ENCODE peak calls at places on chromosomes 6 and 20, in seven cellular contexts. G is tibial nerve, X is Peyer's patch, P is upper lobe of right lung, N is brain microvascular endothelial cell, U is A549, Z is fibroblast of lung. S is an unnamed sample.

GRCh38 chr20:32839982-32840285 is 18.8 kb upstream of the EFCAB8 start:
- DNase-seq in X (no peak), G (no peak), N (no peak), P (no peak), U (no peak), Z (no peak), S (no peak)

GRCh38 chr20:51586005-51586440 is 43.5 kb upstream of the NFATC2 start:
- DNase-seq in G (no peak), X (no peak), N (peak; percentile 89), P (no peak), Z (peak; percentile 91), U (peak; percentile 47), S (peak; percentile 51)

GRCh38 chr6:85110943-85111342 is 338.9 kb upstream of the NT5E start:
- DNase-seq in G (no peak), U (no peak), Z (no peak), P (no peak), X (no peak), N (no peak), S (no peak)

GRCh38 chr20:7770046-7770445 is 170.2 kb downstream of the HAO1 start:
- DNase-seq in N (no peak), Z (no peak), X (no peak), U (no peak), P (no peak), G (no peak), S (no peak)

GRCh38 chr6:31094389-31094881 is 17.9 kb downstream of the C6orf15 start:
- DNase-seq in G (no peak), U (no peak), P (no peak), X (peak; percentile 50), Z (no peak), N (no peak), S (no peak)

GRCh38 chr6:121886223-121886830 is 450.9 kb downstream of the GJA1 start:
- DNase-seq in N (no peak), X (no peak), G (peak; percentile 45), Z (no peak), P (no peak), U (no peak), S (no peak)

GRCh38 chr20:10571313-10571815 is 102.4 kb downstream of the JAG1 start:
- DNase-seq in Z (no peak), G (no peak), U (no peak), P (no peak), N (no peak), X (no peak), S (no peak)

GRCh38 chr6:70108230-70108629 is 194.7 kb downstream of the COL9A1 start:
- DNase-seq in P (no peak), U (peak; percentile 19), G (no peak), X (no peak), N (peak; percentile 18), Z (peak; percentile 17), S (peak; percentile 39)

GRCh38 chr20:10832146-10832545 is 158.3 kb upstream of the JAG1 start:
- DNase-seq in N (peak; percentile 48), X (no peak), G (no peak), P (no peak), Z (peak; percentile 22), U (no peak), S (no peak)

GRCh38 chr20:23050847-23051627 is 1.6 kb upstream of the THBD start:
- DNase-seq in U (peak; percentile 77), X (no peak), G (peak; percentile 92), N (peak; percentile 89), P (peak; percentile 91), Z (peak; percentile 64), S (peak; percentile 52)

GRCh38 chr6:7108196-7108963 is 619 bp downstream of the RREB1 start:
- DNase-seq in X (peak; percentile 50), Z (peak; percentile 62), P (peak; percentile 80), U (peak; percentile 44), N (peak; percentile 34), G (peak; percentile 40), S (no peak)

GRCh38 chr20:24695529-24696225 is 226.2 kb downstream of the SYNDIG1 start:
- DNase-seq in X (peak; percentile 6), Z (no peak), U (no peak), P (peak; percentile 23), G (no peak), N (no peak), S (no peak)

GRCh38 chr20:8388707-8389106 is 256.6 kb downstream of the PLCB1 start:
- DNase-seq in G (no peak), N (peak; percentile 8), Z (peak; percentile 57), P (no peak), X (no peak), U (no peak), S (peak; percentile 46)

GRCh38 chr20:51255417-51255816 is 232.5 kb upstream of the KCNG1 start:
- DNase-seq in U (no peak), X (no peak), Z (no peak), N (no peak), G (no peak), P (no peak), S (no peak)

GRCh38 chr20:62685781-62686555 is 22.7 kb upstream of the NTSR1 start:
- DNase-seq in U (no peak), P (peak; percentile 74), N (no peak), X (peak; percentile 42), Z (no peak), G (peak; percentile 22), S (no peak)

GRCh38 chr6:39269971-39270370 is 40.7 kb upstream of the KCNK5 start:
- DNase-seq in N (no peak), X (no peak), U (no peak), G (no peak), P (no peak), Z (no peak), S (no peak)

GRCh38 chr20:63085087-63085861 is 78.5 kb upstream of the BHLHE23 start:
- DNase-seq in X (no peak), U (peak; percentile 33), G (no peak), N (no peak), Z (no peak), P (peak; percentile 61), S (no peak)

GRCh38 chr6:21360353-21360752 is 233.2 kb upstream of the SOX4 start:
- DNase-seq in G (no peak), X (no peak), P (no peak), Z (no peak), N (peak; percentile 19), U (no peak), S (no peak)

GRCh38 chr6:134658596-134658995 is 291.3 kb downstream of the ALDH8A1 start:
- DNase-seq in X (no peak), N (no peak), Z (no peak), G (no peak), U (no peak), P (no peak), S (no peak)

GRCh38 chr20:44702776-44703175 is 12.4 kb upstream of the CCN5 start:
- DNase-seq in X (peak; percentile 76), P (peak; percentile 80), Z (peak; percentile 94), U (no peak), G (peak; percentile 87), N (peak; percentile 83), S (peak; percentile 94)

GRCh38 chr6:156942266-156942665 is 165.1 kb downstream of the ARID1B start:
- DNase-seq in Z (no peak), X (no peak), U (peak; percentile 14), P (no peak), N (no peak), G (no peak), S (no peak)

GRCh38 chr6:148532698-148533097 is 190.1 kb downstream of the SASH1 start:
- DNase-seq in N (no peak), Z (no peak), G (no peak), U (no peak), X (no peak), P (no peak), S (no peak)

GRCh38 chr6:148534871-148535270 is 192.2 kb downstream of the SASH1 start:
- DNase-seq in X (no peak), U (no peak), P (no peak), G (no peak), N (no peak), Z (no peak), S (no peak)

GRCh38 chr6:148535976-148536375 is 193.3 kb downstream of the SASH1 start:
- DNase-seq in P (no peak), N (peak; percentile 77), Z (peak; percentile 81), G (no peak), U (no peak), X (no peak), S (no peak)

GRCh38 chr6:148533309-148534107 is 190.9 kb downstream of the SASH1 start:
- DNase-seq in P (no peak), G (no peak), Z (no peak), N (no peak), X (no peak), U (no peak), S (no peak)

GRCh38 chr6:148538251-148539190 is 195.9 kb downstream of the SASH1 start:
- DNase-seq in P (no peak), G (no peak), U (no peak), N (no peak), X (no peak), Z (peak; percentile 80), S (peak; percentile 77)
- H3K4me3 ChIP-seq in P (no peak overlapping the region), G (peak overlapping the region; percentile 0), U (no peak overlapping the region), N (no peak overlapping the region), X (no peak overlapping the region), Z (no peak overlapping the region), S (no peak overlapping the region)

GRCh38 chr20:36435799-36436541 is 105.3 kb upstream of the MYL9 start:
- DNase-seq in N (peak; percentile 32), P (peak; percentile 93), X (peak; percentile 77), U (peak; percentile 89), G (peak; percentile 38), Z (peak; percentile 44), S (no peak)
- H3K4me3 ChIP-seq in N (peak overlapping the region; percentile 43), P (peak overlapping the region; percentile 43), X (peak overlapping the region; percentile 48), U (peak overlapping the region; percentile 45), G (peak overlapping the region; percentile 49), Z (no peak overlapping the region), S (peak overlapping the region; percentile 25)

GRCh38 chr6:73702444-73702843 is 6.4 kb downstream of the CD109 start:
- DNase-seq in Z (no peak), X (no peak), P (no peak), U (no peak), N (no peak), G (no peak), S (no peak)

GRCh38 chr6:73703514-73703913 is 7.5 kb downstream of the CD109 start:
- DNase-seq in Z (no peak), G (no peak), N (no peak), U (no peak), X (no peak), P (no peak), S (no peak)

GRCh38 chr6:73704798-73705197 is 8.8 kb downstream of the CD109 start:
- DNase-seq in X (no peak), G (no peak), N (no peak), U (no peak), Z (no peak), P (no peak), S (no peak)

GRCh38 chr6:73706971-73707370 is 11.0 kb downstream of the CD109 start:
- DNase-seq in N (no peak), U (no peak), X (no peak), P (no peak), Z (no peak), G (no peak), S (no peak)

DNA sequence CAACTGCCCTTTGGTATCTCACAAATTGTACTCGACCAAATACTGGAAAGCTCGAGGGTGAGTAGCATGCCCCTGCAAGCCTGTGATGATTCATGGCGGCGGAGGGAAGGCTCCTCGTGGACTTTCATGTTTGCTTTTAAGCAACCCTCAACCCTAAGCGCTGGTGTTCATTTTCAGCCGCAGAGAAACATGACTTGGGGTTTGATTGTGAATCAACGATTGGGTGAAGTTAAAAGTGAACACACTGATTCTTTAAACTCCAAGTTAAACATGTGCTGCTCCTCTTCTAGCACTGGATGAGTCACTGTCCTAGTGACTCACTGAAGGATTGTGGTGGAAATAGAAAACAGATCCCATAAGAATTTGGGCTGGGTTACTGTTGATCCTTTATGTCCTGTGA is 8.3 kb downstream of the CD109 start:
- DNase-seq in N (peak; percentile 95), P (no peak), Z (peak; percentile 99), G (peak; percentile 23), X (no peak), U (peak; percentile 83), S (peak; percentile 92)
- H3K4me3 ChIP-seq in N (no peak overlapping the region), P (no peak overlapping the region), Z (no peak overlapping the region), G (no peak overlapping the region), X (no peak overlapping the region), U (no peak overlapping the region), S (peak overlapping the region; percentile 4)

GRCh38 chr6:105875974-105876640 is 210.0 kb upstream of the PRDM1 start:
- DNase-seq in P (no peak), Z (no peak), U (no peak), X (no peak), N (no peak), G (no peak), S (no peak)
- H3K4me3 ChIP-seq in P (no peak overlapping the region), Z (no peak overlapping the region), U (no peak overlapping the region), X (no peak overlapping the region), N (no peak overlapping the region), G (no peak overlapping the region), S (no peak overlapping the region)